ENCODE peak calls at places on chromosomes 11 and 22, in four cellular contexts. L is Panc1; K is A549; U is naive thymus-derived CD4-positive, alpha-beta T cell. M is an unnamed sample.

GRCh38 chr11:33899383-33900037 is 7.6 kb upstream of the LMO2 start:
- DNase-seq in L (no peak), K (peak; percentile 31), U (no peak), M (peak; percentile 56)

GRCh38 chr11:72631806-72632731 is 42.2 kb downstream of the PDE2A start:
- DNase-seq in K (no peak), U (no peak), L (no peak), M (peak; percentile 65)

GRCh38 chr11:86737752-86738151 is 62.6 kb upstream of the PRSS23 start:
- DNase-seq in K (peak; percentile 63), L (no peak), U (no peak), M (peak; percentile 50)

GRCh38 chr22:26318975-26319374 is 110.1 kb upstream of the ASPHD2 start:
- DNase-seq in K (no peak), U (no peak), L (no peak), M (no peak)

GRCh38 chr11:66045177-66045639 is 3.8 kb downstream of the GAL3ST3 start:
- DNase-seq in K (peak; percentile 87), U (peak; percentile 80), L (no peak), M (peak; percentile 87)

GRCh38 chr11:65773784-65774411 is 6.9 kb downstream of the AP5B1 start:
- DNase-seq in K (no peak), L (no peak), U (no peak), M (peak; percentile 12)

GRCh38 chr22:28833276-28833923 is 33.0 kb upstream of the XBP1 start:
- DNase-seq in L (no peak), K (no peak), U (no peak), M (no peak)

GRCh38 chr22:17260950-17261349 is 41.7 kb upstream of the ADA2 start:
- DNase-seq in L (no peak), U (no peak), K (no peak), M (no peak)

GRCh38 chr11:112050721-112051120 is 23.1 kb downstream of the PIH1D2 start:
- DNase-seq in L (no peak), U (no peak), K (no peak), M (no peak)

GRCh38 chr11:70865356-70865755 is 387.0 kb downstream of the SHANK2 start:
- DNase-seq in U (no peak), K (no peak), L (no peak), M (no peak)
- H3K4me3 ChIP-seq in U (no peak overlapping the region), K (no peak overlapping the region), L (no peak overlapping the region), M (no peak overlapping the region)

GRCh38 chr11:124759268-124760204 is 2.6 kb downstream of the ESAM start:
- DNase-seq in L (no peak), K (no peak), U (no peak), M (no peak)

GRCh38 chr11:124758355-124759267 is 3.5 kb downstream of the ESAM start:
- DNase-seq in U (peak; percentile 67), L (no peak), K (peak; percentile 81), M (peak; percentile 69)

GRCh38 chr11:124760806-124761205 is 1.3 kb downstream of the ESAM start:
- DNase-seq in L (no peak), K (no peak), U (no peak), M (no peak)

GRCh38 chr11:124761301-124762021 is 629 bp downstream of the ESAM start:
- DNase-seq in K (no peak), U (no peak), L (no peak), M (no peak)

DNA sequence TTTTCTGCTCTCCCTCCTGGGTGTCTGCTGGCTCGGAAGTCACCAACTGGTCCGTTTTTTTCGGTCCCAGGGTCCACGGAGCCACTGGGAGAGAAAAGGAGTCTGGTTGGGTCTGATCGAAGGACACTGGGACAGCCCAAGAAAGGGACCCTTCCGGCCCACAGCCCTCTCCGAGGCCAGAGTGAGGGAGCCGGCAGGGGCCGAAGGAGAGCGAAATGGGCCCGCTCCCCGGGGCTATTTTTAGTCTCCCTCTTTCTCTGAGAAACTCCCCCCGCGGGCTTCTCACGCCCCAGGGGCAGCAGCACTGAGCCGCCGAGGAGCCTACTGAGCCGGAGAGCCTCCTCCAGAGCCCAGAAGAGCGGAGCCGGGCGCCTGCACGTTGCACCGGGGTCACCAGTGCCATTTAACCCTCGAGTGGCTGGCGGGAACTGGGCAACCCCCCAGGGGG is 1.9 kb downstream of the ESAM start:
- DNase-seq in L (no peak), U (no peak), K (no peak), M (no peak)
- H3K4me3 ChIP-seq in L (no peak overlapping the region), U (no peak overlapping the region), K (no peak overlapping the region), M (no peak overlapping the region)

DNA sequence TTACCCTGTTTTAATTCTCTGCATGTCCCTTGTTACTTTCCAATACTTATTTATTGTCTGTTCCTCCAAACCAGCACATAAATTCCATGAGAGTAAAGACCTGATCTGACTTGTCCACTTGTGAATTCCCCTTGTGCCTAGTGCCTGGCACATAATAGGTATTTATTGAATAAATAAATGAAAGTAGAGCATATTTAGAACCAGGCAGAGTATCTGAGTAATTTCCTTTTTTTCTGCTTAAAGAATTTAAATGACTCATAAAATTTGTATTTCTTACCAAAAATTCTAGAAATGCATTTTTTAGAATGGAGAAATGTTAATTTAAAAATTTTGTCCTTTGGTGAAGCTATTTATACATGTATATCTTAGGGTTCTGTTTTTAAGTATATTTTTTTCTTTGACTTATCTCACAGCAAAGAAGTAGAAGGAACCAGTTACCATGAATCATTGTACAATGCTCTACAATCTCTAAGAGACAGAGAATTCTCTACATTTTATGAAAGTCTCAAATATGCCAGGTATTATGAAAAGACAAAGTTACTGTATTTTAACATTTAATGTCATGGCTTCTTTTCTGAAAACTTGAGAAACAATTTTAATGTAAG is 96.8 kb downstream of the ATM start:
- DNase-seq in K (no peak), L (no peak), U (no peak), M (peak; percentile 31)
- H3K4me3 ChIP-seq in K (no peak overlapping the region), L (no peak overlapping the region), U (no peak overlapping the region), M (no peak overlapping the region)

DNA sequence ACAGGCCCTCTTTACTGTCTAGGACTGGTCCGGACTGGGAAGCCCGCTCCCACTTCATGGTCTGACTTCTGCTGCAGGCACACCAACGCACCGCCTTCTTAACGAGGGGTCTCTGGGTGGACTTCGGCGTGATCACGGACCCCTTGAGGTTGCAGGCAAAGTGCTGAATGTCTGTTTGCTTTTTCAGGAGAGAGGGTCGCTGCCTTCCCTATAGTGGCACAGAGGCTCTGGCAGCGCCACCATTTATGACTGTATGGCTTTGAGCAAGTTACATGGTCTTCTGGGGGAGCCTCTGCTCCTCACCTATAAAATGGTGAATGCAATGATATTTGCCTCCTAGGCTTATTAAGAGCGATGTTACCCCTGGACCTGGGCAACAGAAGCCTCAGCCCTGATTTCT is 1.4 kb upstream of the SCN4B start:
- DNase-seq in U (no peak), L (no peak), K (no peak), M (no peak)
- H3K4me3 ChIP-seq in U (no peak overlapping the region), L (no peak overlapping the region), K (no peak overlapping the region), M (no peak overlapping the region)

GRCh38 chr22:50695421-50696250 is 23.0 kb downstream of the SHANK3 start:
- DNase-seq in L (no peak), U (no peak), K (no peak), M (no peak)

GRCh38 chr22:50698546-50698945 is 25.9 kb downstream of the SHANK3 start:
- DNase-seq in U (no peak), K (no peak), L (no peak), M (no peak)

GRCh38 chr22:50697667-50698506 is 25.3 kb downstream of the SHANK3 start:
- DNase-seq in K (no peak), U (no peak), L (no peak), M (no peak)

GRCh38 chr22:50696251-50696798 is 23.7 kb downstream of the SHANK3 start:
- DNase-seq in U (no peak), L (no peak), K (no peak), M (no peak)

GRCh38 chr22:50696799-50697561 is 24.4 kb downstream of the SHANK3 start:
- DNase-seq in U (no peak), L (no peak), K (no peak), M (peak; percentile 14)
- H3K4me3 ChIP-seq in U (no peak overlapping the region), L (peak overlapping the region; percentile 44), K (peak overlapping the region; percentile 66), M (peak overlapping the region; percentile 49)

GRCh38 chr11:102112654-102112926 is 2.3 kb downstream of the YAP1 start:
- DNase-seq in L (no peak), U (no peak), K (no peak), M (no peak)
- H3K4me3 ChIP-seq in L (peak overlapping the region; percentile 80), U (no peak overlapping the region), K (peak overlapping the region; percentile 90), M (peak overlapping the region; percentile 87)